ENCODE peak calls at places on chromosome X, in six cellular contexts. One of them, this sample, is unnamed.

GRCh38 chrX:21490341-21490740 is 116.1 kb downstream of the CNKSR2 start:
- DNase-seq in GM23248: no peak
- DNase-seq in HCT116: no peak
- DNase-seq in PC-3: peak
- DNase-seq in hepatocyte: no peak
- DNase-seq in neural progenitor cell: no peak
- DNase-seq in this sample: no peak

GRCh38 chrX:46589977-46590723 is 16.6 kb downstream of the CHST7 start:
- DNase-seq in HCT116: no peak
- DNase-seq in neural progenitor cell: no peak
- DNase-seq in hepatocyte: no peak
- DNase-seq in PC-3: peak
- DNase-seq in GM23248: peak
- DNase-seq in this sample: no peak

GRCh38 chrX:102651968-102652744 is 873 bp downstream of the GPRASP1 start:
- DNase-seq in HCT116: no peak
- DNase-seq in PC-3: no peak
- DNase-seq in neural progenitor cell: peak
- DNase-seq in GM23248: peak
- DNase-seq in hepatocyte: peak
- DNase-seq in this sample: peak

GRCh38 chrX:43559643-43560042 is 96.5 kb upstream of the MAOA start:
- DNase-seq in HCT116: peak
- DNase-seq in neural progenitor cell: peak
- DNase-seq in PC-3: peak
- DNase-seq in hepatocyte: peak
- DNase-seq in GM23248: peak
- DNase-seq in this sample: peak

GRCh38 chrX:17036172-17036961 is 89.9 kb downstream of the REPS2 start:
- DNase-seq in PC-3: no peak
- DNase-seq in neural progenitor cell: no peak
- DNase-seq in HCT116: no peak
- DNase-seq in GM23248: no peak
- DNase-seq in hepatocyte: no peak
- DNase-seq in this sample: no peak

GRCh38 chrX:77693594-77693993 is 92.4 kb downstream of the ATRX start:
- DNase-seq in neural progenitor cell: no peak
- DNase-seq in GM23248: no peak
- DNase-seq in PC-3: no peak
- DNase-seq in hepatocyte: no peak
- DNase-seq in HCT116: no peak
- DNase-seq in this sample: no peak

GRCh38 chrX:39337461-39337860 is 536.2 kb downstream of the MID1IP1 start:
- DNase-seq in PC-3: no peak
- DNase-seq in neural progenitor cell: peak
- DNase-seq in hepatocyte: no peak
- DNase-seq in HCT116: no peak
- DNase-seq in GM23248: no peak
- DNase-seq in this sample: no peak

GRCh38 chrX:53930513-53931380 is 113.5 kb downstream of the PHF8 start:
- DNase-seq in hepatocyte: peak
- DNase-seq in GM23248: peak
- DNase-seq in PC-3: no peak
- DNase-seq in HCT116: no peak
- DNase-seq in neural progenitor cell: no peak
- DNase-seq in this sample: no peak

GRCh38 chrX:28787206-28787605 is 200.0 kb downstream of the IL1RAPL1 start:
- DNase-seq in neural progenitor cell: no peak
- DNase-seq in hepatocyte: peak
- DNase-seq in GM23248: peak
- DNase-seq in PC-3: peak
- DNase-seq in HCT116: peak
- DNase-seq in this sample: no peak

GRCh38 chrX:123993904-123994635 is 32.6 kb downstream of the STAG2 start:
- DNase-seq in neural progenitor cell: no peak
- DNase-seq in GM23248: no peak
- DNase-seq in hepatocyte: no peak
- DNase-seq in PC-3: no peak
- DNase-seq in HCT116: no peak
- DNase-seq in this sample: no peak

GRCh38 chrX:51406688-51407519 is 74.3 kb downstream of the NUDT10 start:
- DNase-seq in neural progenitor cell: no peak
- DNase-seq in HCT116: no peak
- DNase-seq in GM23248: no peak
- DNase-seq in hepatocyte: no peak
- DNase-seq in PC-3: no peak
- DNase-seq in this sample: no peak

GRCh38 chrX:20515841-20516461 is 249.2 kb upstream of the RPS6KA3 start:
- DNase-seq in hepatocyte: peak
- DNase-seq in GM23248: peak
- DNase-seq in PC-3: peak
- DNase-seq in neural progenitor cell: no peak
- DNase-seq in HCT116: peak
- DNase-seq in this sample: no peak

GRCh38 chrX:54029543-54030143 is 14.6 kb downstream of the PHF8 start:
- DNase-seq in HCT116: no peak
- DNase-seq in neural progenitor cell: no peak
- DNase-seq in PC-3: no peak
- DNase-seq in hepatocyte: no peak
- DNase-seq in GM23248: no peak
- DNase-seq in this sample: no peak

GRCh38 chrX:109854096-109854495 is 121.0 kb upstream of the ACSL4 start:
- DNase-seq in HCT116: no peak
- DNase-seq in PC-3: no peak
- DNase-seq in neural progenitor cell: no peak
- DNase-seq in hepatocyte: no peak
- DNase-seq in GM23248: no peak
- DNase-seq in this sample: no peak

DNA sequence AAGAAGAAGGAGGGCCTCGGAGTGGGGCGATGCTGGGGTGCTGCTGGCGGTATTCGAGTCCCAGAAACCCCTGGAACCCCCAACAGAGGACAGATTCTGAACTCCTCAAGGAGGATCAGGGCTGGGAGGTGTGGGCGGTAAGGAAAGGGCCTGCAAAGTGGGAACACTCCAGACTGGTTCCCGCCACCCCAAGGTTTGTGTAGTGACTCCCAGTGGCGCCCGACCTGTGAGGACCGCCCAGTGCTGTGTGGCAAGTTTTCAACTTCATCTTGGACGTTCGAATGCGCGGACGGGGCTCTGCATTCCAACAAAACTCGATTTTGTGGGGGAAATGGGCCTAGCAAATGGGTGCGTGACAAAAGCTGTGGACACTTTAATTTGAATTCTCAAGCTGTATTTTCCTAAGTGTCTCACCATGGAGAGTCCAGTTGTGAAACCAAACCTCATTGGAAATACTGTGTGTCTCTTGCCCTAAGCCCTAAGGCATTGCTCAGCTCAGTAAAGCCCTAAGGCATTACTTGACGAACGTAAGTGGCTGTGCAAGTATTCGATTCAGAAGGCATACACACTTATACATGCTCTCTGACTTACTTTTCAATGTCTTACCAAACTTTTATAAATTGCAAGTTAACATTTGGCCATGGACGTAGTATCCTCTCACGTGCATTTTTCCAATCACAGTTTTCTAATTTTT is 27.4 kb upstream of the XAGE1B start:
- DNase-seq in HCT116: no peak
- DNase-seq in PC-3: no peak
- DNase-seq in GM23248: no peak
- DNase-seq in hepatocyte: no peak
- DNase-seq in neural progenitor cell: no peak
- DNase-seq in this sample: no peak
- TF ChIP-seq EZH2 in HCT116: no peak
- TF ChIP-seq EZH2 in PC-3: no peak
- TF ChIP-seq EZH2 in GM23248: no peak
- TF ChIP-seq EZH2 in hepatocyte: no peak
- TF ChIP-seq EZH2 in neural progenitor cell: no peak
- TF ChIP-seq EZH2 in this sample: no peak

DNA sequence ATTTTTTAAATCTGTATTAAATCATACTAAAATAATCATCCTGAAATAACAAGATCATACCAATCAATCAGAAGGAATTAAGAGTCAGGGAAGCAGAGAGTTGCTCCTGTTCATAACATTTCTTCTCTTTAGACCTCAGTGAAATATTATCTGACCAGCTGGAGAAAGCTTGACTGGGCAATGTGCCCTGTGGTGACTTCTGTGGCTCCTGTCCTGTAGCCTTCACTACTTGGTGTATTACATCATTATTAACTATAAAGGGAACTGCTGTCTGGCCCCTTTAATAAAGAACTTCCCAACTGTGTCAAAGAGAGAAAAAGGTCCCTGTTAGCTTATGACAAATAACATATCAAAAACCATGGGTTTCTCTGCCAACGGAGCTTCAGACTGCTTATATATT is 18.0 kb downstream of the OPHN1 start:
- DNase-seq in PC-3: peak
- DNase-seq in hepatocyte: no peak
- DNase-seq in HCT116: no peak
- DNase-seq in GM23248: peak
- DNase-seq in neural progenitor cell: no peak
- DNase-seq in this sample: no peak
- H3K27ac ChIP-seq in PC-3: no peak
- H3K27ac ChIP-seq in hepatocyte: no peak
- H3K27ac ChIP-seq in HCT116: no peak
- H3K27ac ChIP-seq in GM23248: no peak
- H3K27ac ChIP-seq in neural progenitor cell: no peak
- H3K27ac ChIP-seq in this sample: no peak

DNA sequence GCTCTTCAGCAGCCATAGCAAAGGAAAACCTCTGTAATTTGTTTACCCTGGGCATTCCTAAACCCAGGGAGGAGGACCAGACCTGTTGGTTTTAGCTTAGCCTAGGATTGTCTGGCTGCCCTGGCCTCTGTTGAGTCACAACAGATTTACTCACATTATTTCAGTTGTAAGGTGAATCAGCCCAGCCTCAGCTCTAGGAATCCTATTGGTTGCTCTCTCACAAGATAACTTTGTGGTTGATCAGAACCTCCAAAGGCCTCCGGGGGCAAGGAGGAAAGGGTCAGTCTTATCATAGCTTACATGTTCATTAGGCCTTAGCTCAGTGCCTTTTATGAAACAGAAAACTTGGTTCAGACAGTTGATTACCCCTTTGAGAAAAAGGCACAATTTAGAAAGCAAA is 41.0 kb downstream of the PDK3 start:
- DNase-seq in neural progenitor cell: no peak
- DNase-seq in PC-3: peak
- DNase-seq in hepatocyte: peak
- DNase-seq in HCT116: no peak
- DNase-seq in GM23248: peak
- DNase-seq in this sample: no peak
- TF ChIP-seq EZH2phosphoT487 in neural progenitor cell: no peak
- TF ChIP-seq EZH2phosphoT487 in PC-3: no peak
- TF ChIP-seq EZH2phosphoT487 in hepatocyte: no peak
- TF ChIP-seq EZH2phosphoT487 in HCT116: no peak
- TF ChIP-seq EZH2phosphoT487 in GM23248: no peak
- TF ChIP-seq EZH2phosphoT487 in this sample: no peak

GRCh38 chrX:140504371-140505324 is at the start of gene SOX3:
- DNase-seq in HCT116: no peak
- DNase-seq in GM23248: no peak
- DNase-seq in PC-3: no peak
- DNase-seq in hepatocyte: no peak
- DNase-seq in neural progenitor cell: peak
- DNase-seq in this sample: peak
- TF ChIP-seq EZH2 in HCT116: no peak
- TF ChIP-seq EZH2 in GM23248: peak
- TF ChIP-seq EZH2 in PC-3: no peak
- TF ChIP-seq EZH2 in hepatocyte: peak
- TF ChIP-seq EZH2 in neural progenitor cell: no peak
- TF ChIP-seq EZH2 in this sample: no peak

GRCh38 chrX:119759333-119759766 is 962 bp downstream of the SOWAHD start:
- DNase-seq in GM23248: no peak
- DNase-seq in neural progenitor cell: peak
- DNase-seq in HCT116: no peak
- DNase-seq in hepatocyte: no peak
- DNase-seq in PC-3: no peak
- DNase-seq in this sample: peak

GRCh38 chrX:119757646-119757978 is 776 bp upstream of the SOWAHD start:
- DNase-seq in GM23248: no peak
- DNase-seq in HCT116: no peak
- DNase-seq in PC-3: no peak
- DNase-seq in hepatocyte: no peak
- DNase-seq in neural progenitor cell: no peak
- DNase-seq in this sample: peak

GRCh38 chrX:119758682-119759332 is 419 bp downstream of the SOWAHD start:
- DNase-seq in neural progenitor cell: peak
- DNase-seq in PC-3: no peak
- DNase-seq in HCT116: no peak
- DNase-seq in hepatocyte: peak
- DNase-seq in GM23248: peak
- DNase-seq in this sample: peak

GRCh38 chrX:119756926-119757635 is 1.3 kb upstream of the SOWAHD start:
- DNase-seq in GM23248: no peak
- DNase-seq in HCT116: no peak
- DNase-seq in PC-3: no peak
- DNase-seq in neural progenitor cell: no peak
- DNase-seq in hepatocyte: no peak
- DNase-seq in this sample: no peak

DNA sequence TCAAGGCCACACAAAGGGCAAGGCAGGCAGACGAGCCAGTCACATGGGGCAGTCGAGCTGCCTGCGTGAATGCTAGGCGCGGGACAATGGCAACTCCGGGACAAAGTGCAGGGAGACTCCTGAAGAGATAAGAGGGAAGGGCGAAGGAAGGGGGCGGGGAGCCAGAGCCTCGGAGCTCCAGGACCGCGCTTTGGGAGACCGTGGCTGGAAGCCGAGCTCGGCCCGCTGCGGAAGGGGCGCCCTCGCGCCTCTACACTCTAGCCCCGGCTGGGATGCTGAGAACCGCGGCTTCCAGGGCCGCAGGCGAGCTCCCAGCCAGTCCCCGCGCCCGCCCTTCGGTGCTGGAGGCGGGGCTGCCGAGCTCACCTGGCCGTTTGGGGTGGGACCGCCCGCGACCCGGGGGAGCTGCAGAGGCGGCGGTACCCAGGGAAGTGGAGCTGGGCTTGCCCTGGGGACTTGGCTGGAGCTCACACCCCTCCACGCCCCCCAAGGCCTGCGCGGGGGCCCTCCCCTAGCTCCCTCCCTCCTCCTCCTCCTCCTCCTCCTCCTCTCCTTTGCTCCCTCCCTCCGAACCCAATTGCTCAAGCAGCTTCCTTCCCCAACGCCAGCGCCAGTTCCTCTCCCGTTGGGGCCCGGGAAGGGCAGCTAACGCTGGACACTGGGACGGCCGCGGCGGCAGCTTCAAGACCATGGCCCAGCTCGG is at the start of gene SOWAHD:
- DNase-seq in PC-3: peak
- DNase-seq in GM23248: peak
- DNase-seq in hepatocyte: peak
- DNase-seq in HCT116: no peak
- DNase-seq in neural progenitor cell: peak
- DNase-seq in this sample: peak
- H3K27ac ChIP-seq in PC-3: no peak
- H3K27ac ChIP-seq in GM23248: no peak
- H3K27ac ChIP-seq in hepatocyte: peak
- H3K27ac ChIP-seq in HCT116: peak
- H3K27ac ChIP-seq in neural progenitor cell: no peak
- H3K27ac ChIP-seq in this sample: peak

DNA sequence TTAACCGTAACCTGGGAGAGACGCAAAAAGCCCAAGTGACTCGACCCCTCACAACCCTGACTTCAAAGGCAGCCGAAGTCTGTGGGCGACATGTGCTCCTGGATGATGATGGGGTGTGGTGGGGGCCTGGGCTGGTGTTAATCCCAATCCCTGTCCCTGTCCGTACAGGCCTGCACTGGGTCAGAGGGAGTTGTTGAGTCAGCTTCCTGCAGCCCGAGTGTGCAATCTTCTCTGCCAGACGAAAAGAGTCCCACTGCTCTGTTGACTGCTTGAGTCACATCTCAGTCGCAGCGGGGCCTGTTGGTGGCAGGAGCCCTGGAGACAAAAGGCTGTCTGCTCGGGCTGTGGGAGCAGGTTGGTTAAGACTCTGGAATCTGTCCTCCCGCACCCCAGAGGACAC is 10.3 kb downstream of the FAM3A start:
- DNase-seq in hepatocyte: no peak
- DNase-seq in neural progenitor cell: no peak
- DNase-seq in PC-3: peak
- DNase-seq in HCT116: no peak
- DNase-seq in GM23248: peak
- DNase-seq in this sample: no peak
- TF ChIP-seq EZH2phosphoT487 in hepatocyte: no peak
- TF ChIP-seq EZH2phosphoT487 in neural progenitor cell: no peak
- TF ChIP-seq EZH2phosphoT487 in PC-3: no peak
- TF ChIP-seq EZH2phosphoT487 in HCT116: no peak
- TF ChIP-seq EZH2phosphoT487 in GM23248: no peak
- TF ChIP-seq EZH2phosphoT487 in this sample: no peak

This sample was measured in GM23338.